ENCODE peak calls at places on chromosomes 12 and 14, in eight cellular contexts. I is tibial artery; K is right atrium auricular region; B is thyroid gland; E is CD4-positive, CD25-positive, alpha-beta regulatory T cell; W is CD8-positive, alpha-beta T cell; P is OCI-LY7; C is small intestine. Z is an unnamed sample. For H3K36me3 and H3K4me1, the result is how much of the 10 kb centered on the place peaks cover.

GRCh38 chr12:131102991-131103609 is 149.4 kb downstream of the ADGRD1 start:
- DNase-seq in E (no peak), P (no peak), K (no peak), B (no peak), W (no peak), I (peak), C (no peak), Z (no peak)

GRCh38 chr14:23551266-23552028 is at the start of gene ZFHX2:
- DNase-seq in I (peak), B (peak), C (peak), W (peak), P (peak), E (peak), K (peak), Z (peak)

GRCh38 chr14:92780444-92780843 is 13.7 kb upstream of the GOLGA5 start:
- DNase-seq in K (no peak), C (no peak), W (no peak), B (no peak), I (no peak), E (no peak), P (no peak), Z (no peak)

GRCh38 chr12:18689781-18690180 is 48.0 kb downstream of the PLCZ1 start:
- DNase-seq in C (no peak), K (no peak), I (no peak), P (no peak), B (no peak), W (no peak), E (no peak), Z (no peak)

GRCh38 chr12:99249543-99249942 is 398.0 kb upstream of the GARIN6 start:
- DNase-seq in K (no peak), P (no peak), B (no peak), W (no peak), E (no peak), I (no peak), C (no peak), Z (peak)

GRCh38 chr12:49537709-49538601 is 875 bp upstream of the KCNH3 start:
- DNase-seq in K (no peak), B (peak), E (peak), P (peak), I (no peak), C (no peak), W (no peak), Z (no peak)

GRCh38 chr14:98470663-98471062 is 801.3 kb downstream of the BCL11B start:
- DNase-seq in B (no peak), P (no peak), K (no peak), W (no peak), E (no peak), I (no peak), C (no peak), Z (no peak)

GRCh38 chr12:33718631-33719030 is 279.0 kb upstream of the SYT10 start:
- DNase-seq in K (no peak), B (no peak), P (no peak), E (no peak), C (no peak), I (no peak), W (no peak), Z (no peak)

GRCh38 chr14:104158827-104159798 is 20.7 kb downstream of the KIF26A start:
- DNase-seq in W (no peak), P (no peak), C (peak), E (no peak), I (no peak), K (peak), B (no peak), Z (peak)

GRCh38 chr12:87660987-87661769 is 368.0 kb downstream of the C12orf50 start:
- DNase-seq in C (no peak), E (no peak), B (no peak), W (no peak), I (no peak), P (no peak), K (no peak), Z (no peak)

GRCh38 chr14:61841145-61841544 is 78.9 kb downstream of the SNAPC1 start:
- DNase-seq in E (no peak), I (no peak), C (no peak), P (no peak), B (no peak), W (no peak), K (no peak), Z (no peak)

GRCh38 chr12:2341871-2342270 is 289.1 kb downstream of the CACNA1C start:
- DNase-seq in K (no peak), B (no peak), P (no peak), E (no peak), C (no peak), W (no peak), I (no peak), Z (no peak)

GRCh38 chr12:3145546-3146310 is 68.5 kb downstream of the TSPAN9 start:
- DNase-seq in W (no peak), E (no peak), C (no peak), K (no peak), I (no peak), P (no peak), B (no peak), Z (no peak)

GRCh38 chr14:103847439-103847953 is at the start of gene PPP1R13B:
- DNase-seq in W (peak), P (peak), C (peak), E (peak), B (peak), K (peak), I (peak), Z (peak)

GRCh38 chr14:26444745-26445144 is 153.1 kb downstream of the NOVA1 start:
- DNase-seq in C (no peak), K (no peak), W (no peak), I (no peak), E (no peak), B (no peak), P (no peak), Z (no peak)

GRCh38 chr14:50403433-50403832 is 6.8 kb upstream of the CDKL1 start:
- DNase-seq in K (no peak), I (no peak), E (no peak), W (no peak), B (no peak), P (no peak), C (no peak), Z (no peak)

GRCh38 chr12:93918262-93918661 is 230.1 kb upstream of the PLXNC1 start:
- DNase-seq in B (no peak), K (no peak), E (no peak), I (no peak), C (no peak), W (no peak), P (no peak), Z (no peak)

GRCh38 chr14:32319368-32320049 is 9.6 kb upstream of the AKAP6 start:
- DNase-seq in K (no peak), W (no peak), B (no peak), E (no peak), I (no peak), C (peak), P (no peak), Z (no peak)

DNA sequence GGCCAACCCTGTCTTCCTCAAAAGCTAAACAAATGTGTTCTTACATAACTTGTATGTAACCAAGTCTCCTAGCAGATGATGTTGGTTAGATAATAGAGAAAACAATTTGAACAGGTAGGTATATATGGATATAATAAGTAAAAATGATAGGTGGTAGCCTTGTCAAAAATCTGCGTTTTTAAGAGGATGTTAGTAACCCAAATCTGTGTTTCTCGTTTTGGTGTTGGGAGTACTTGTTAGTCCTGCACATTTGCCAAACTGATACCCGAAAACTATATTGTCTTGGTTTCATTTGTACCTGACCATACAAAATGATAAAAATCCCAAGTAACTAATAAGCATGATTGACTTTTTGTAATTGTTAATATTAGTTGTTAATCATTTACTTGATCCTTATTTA is 8.1 kb downstream of the SRSF5 start:
- DNase-seq in B (no peak), C (no peak), P (no peak), W (no peak), I (no peak), E (no peak), K (no peak), Z (no peak)
- H3K36me3 ChIP-seq in B (half or more), C (under half), P (half or more), W (half or more), I (half or more), E (half or more), K (half or more), Z (under half)

DNA sequence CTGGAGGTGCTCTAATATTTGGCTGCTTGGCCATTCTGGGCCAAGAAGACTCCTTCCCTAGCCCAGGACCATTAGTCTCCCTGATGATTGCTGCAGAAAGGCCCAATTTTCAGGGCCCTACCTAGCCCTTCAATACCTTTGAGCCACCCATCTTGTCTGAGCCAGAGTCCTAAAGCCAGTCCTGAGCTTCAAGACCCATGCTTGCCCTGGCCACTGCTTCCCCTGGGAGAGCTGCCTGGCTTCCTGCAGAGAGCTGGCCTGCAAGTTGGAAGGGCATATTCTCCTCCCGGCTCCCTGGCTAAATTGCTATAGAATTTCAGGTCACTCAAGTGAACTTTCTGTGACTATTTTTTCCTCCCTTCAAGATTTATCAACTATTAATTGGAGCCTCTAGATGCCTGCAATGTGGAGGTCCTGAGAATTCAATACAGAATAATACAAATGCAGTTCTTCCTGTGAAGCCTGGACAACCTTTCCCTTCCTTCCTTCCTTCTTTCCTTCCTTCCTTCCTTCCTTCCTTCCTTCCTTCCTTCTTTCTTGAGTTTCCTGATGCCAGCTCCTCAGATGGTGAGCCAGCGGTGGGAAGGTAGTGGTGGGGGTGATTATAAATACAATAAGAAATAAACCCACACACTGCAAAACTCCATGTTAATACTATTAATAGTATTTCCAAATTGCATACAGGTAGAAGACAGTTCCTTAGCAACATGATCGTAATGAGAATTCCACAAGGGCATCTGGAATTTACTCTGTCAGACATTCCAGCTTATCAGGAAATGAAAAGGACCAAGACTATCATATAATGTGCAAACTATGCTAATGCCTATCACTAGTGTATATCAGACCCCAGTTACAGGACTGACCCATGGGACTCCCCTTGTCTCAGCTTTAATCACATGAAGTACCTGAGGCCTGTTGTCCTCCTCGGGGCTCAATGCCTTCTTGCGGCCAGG is 108.1 kb downstream of the ZFP36L1 start:
- DNase-seq in W (no peak), I (peak), E (no peak), K (no peak), P (no peak), B (no peak), C (no peak), Z (no peak)
- H3K4me1 ChIP-seq in W (half or more), I (under half), E (half or more), K (half or more), P (half or more), B (under half), C (under half), Z (under half)

GRCh38 chr14:72999316-72999715 is 27.6 kb downstream of the ZFYVE1 start:
- DNase-seq in C (no peak), P (no peak), B (no peak), W (no peak), K (no peak), I (no peak), E (no peak), Z (no peak)
- H3K36me3 ChIP-seq in C (under half), P (under half), B (under half), W (under half), K (under half), I (under half), E (half or more), Z (under half)

GRCh38 chr14:73776194-73776537 is 62.0 kb upstream of the PNMA1 start:
- DNase-seq in W (no peak), E (no peak), C (no peak), B (no peak), P (no peak), I (no peak), K (no peak), Z (no peak)
- H3K4me1 ChIP-seq in W (half or more), E (half or more), C (under half), B (under half), P (half or more), I (under half), K (half or more), Z (under half)

DNA sequence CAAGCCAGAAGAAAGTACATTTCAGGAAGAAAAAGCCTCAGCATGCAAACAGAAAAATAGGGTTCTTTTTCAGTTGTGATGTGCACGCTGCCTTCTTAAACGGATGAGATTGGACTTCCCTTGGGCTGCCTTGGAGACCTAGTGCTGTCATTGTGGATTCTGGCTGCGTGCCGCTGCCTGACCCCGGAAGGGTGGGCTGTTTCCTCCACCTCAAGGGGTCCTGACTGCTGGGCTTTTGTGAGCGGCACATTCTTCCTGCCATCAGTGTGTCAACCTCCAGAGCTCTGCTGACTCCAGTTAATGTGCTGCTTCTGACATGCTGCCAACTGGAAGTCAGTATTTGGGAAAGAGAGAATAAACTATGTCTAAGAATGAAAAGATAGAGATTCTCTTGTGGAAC is 25.1 kb downstream of the CCNK start:
- DNase-seq in I (no peak), B (no peak), P (no peak), W (no peak), K (no peak), E (no peak), C (no peak), Z (no peak)
- H3K36me3 ChIP-seq in I (half or more), B (half or more), P (half or more), W (half or more), K (half or more), E (half or more), C (under half), Z (under half)

GRCh38 chr12:69342407-69342806 is 5.8 kb upstream of the LYZ start:
- DNase-seq in B (no peak), W (no peak), P (no peak), I (no peak), E (no peak), K (no peak), C (no peak), Z (no peak)
- H3K4me1 ChIP-seq in B (under half), W (under half), P (under half), I (under half), E (under half), K (under half), C (under half), Z (under half)

DNA sequence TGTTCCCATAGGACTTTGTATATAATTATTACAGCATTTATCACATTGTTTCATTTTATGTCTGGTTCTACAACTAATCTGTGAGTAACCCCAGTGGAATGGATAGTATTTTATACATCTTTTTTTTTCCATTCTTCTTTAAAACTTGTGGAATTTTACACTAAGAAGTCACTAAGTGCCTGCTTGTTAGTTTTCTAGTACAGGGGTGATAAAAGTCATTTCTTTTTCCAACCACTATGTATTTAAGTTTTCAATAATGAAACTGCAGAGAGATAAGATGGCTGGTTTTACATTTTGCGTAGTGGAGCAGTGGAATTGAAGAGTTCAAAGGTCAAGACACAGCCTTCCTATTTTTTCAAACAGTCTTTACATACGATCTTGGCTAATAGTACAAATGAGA is 1940.2 kb upstream of the SEL1L start:
- DNase-seq in P (no peak), E (no peak), I (no peak), B (no peak), K (no peak), W (no peak), C (no peak), Z (no peak)
- H3K36me3 ChIP-seq in P (under half), E (under half), I (under half), B (under half), K (under half), W (under half), C (under half), Z (under half)

DNA sequence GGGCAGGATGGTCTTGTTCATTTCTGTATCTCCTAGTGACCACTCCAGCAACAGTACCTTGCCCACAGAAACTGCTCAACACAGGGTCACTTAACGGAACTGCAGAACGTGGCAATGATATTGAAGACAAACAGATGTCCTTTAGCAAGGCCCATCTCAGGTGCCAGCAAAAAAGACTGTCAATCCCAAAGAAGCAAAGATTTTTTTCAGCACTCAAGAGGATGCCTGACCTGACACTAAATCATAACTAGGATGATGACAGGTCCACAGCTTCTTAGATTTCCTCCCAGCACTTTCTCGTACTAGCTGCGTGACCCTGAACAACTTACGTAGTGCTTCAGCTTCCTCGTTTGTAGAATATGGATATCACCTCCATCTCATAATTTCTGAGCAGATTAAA is 39.4 kb downstream of the ATP2B1 start:
- DNase-seq in P (no peak), K (no peak), E (no peak), W (no peak), B (no peak), I (no peak), C (no peak), Z (no peak)
- H3K4me1 ChIP-seq in P (under half), K (under half), E (half or more), W (under half), B (under half), I (under half), C (under half), Z (under half)